ENCODE peak calls at places on chromosomes 7 and 10, in eight cellular contexts. B is NCI-H69, Z is transverse colon, G is fibroblast of the aortic adventitia, K is T-helper 9 cell, P is amniotic epithelial cell, O is NCI-H1436, T is BJ. E is an unnamed sample.

GRCh38 chr7:142420554-142421362 is 162.9 kb upstream of the PRSS58 start:
- DNase-seq in G (peak), K (no peak), B (peak), Z (peak), O (no peak), P (peak), T (no peak), E (no peak)

GRCh38 chr10:119667562-119668328 is 16.6 kb downstream of the BAG3 start:
- DNase-seq in G (peak), T (peak), B (peak), Z (peak), O (no peak), K (no peak), P (peak), E (peak)

GRCh38 chr7:127976722-127977121 is 54.5 kb downstream of the LRRC4 start:
- DNase-seq in G (no peak), T (no peak), Z (no peak), O (no peak), B (peak), K (no peak), P (no peak), E (no peak)

GRCh38 chr7:100694196-100694745 is at the start of gene GIGYF1:
- DNase-seq in G (peak), K (peak), P (peak), Z (peak), B (peak), O (peak), T (no peak), E (peak)

GRCh38 chr7:87926581-87927461 is 7.2 kb upstream of the ADAM22 start:
- DNase-seq in B (peak), T (no peak), P (peak), K (no peak), O (peak), G (no peak), Z (peak), E (peak)

GRCh38 chr7:44618754-44619153 is 12.3 kb downstream of the OGDH start:
- DNase-seq in B (no peak), G (no peak), O (no peak), Z (no peak), T (no peak), P (no peak), K (no peak), E (no peak)

GRCh38 chr10:133163889-133164815 is 4.1 kb downstream of the KNDC1 start:
- DNase-seq in T (no peak), P (no peak), G (no peak), Z (peak), O (no peak), K (no peak), B (peak), E (no peak)

GRCh38 chr7:133698127-133698526 is 429.0 kb upstream of the LRGUK start:
- DNase-seq in Z (no peak), K (no peak), T (no peak), G (no peak), P (peak), O (no peak), B (no peak), E (peak)

GRCh38 chr10:46283945-46284285 is 2.9 kb upstream of the ANTXRL start:
- DNase-seq in O (no peak), B (no peak), P (no peak), G (no peak), Z (peak), T (no peak), K (no peak), E (no peak)

GRCh38 chr7:256461-256940 is 33.5 kb upstream of the FOXL3 start:
- DNase-seq in T (no peak), O (no peak), Z (no peak), B (no peak), P (no peak), G (no peak), K (no peak), E (no peak)

GRCh38 chr7:66921918-66922486 is 977 bp downstream of the TMEM248 start:
- DNase-seq in T (no peak), B (peak), G (no peak), K (peak), O (no peak), Z (peak), P (peak), E (no peak)

GRCh38 chr10:117736655-117737054 is 194.1 kb downstream of the EMX2 start:
- DNase-seq in K (no peak), Z (no peak), O (no peak), T (no peak), P (no peak), B (peak), G (no peak), E (no peak)